ENCODE peak calls at places on chromosomes 16 and 17, in five cellular contexts. A is CD8-positive, alpha-beta T cell; D is fibroblast of lung; F is ovary; M is transverse colon. T is an unnamed sample.
A peak's percentile ranks its signal among the peaks of the same experiment; 100 is the strongest.

GRCh38 chr16:3459401-3460090 is 16.1 kb downstream of the NAA60 start:
- DNase-seq in A (no peak), D (no peak), F (peak; percentile 5), M (no peak), T (no peak)

GRCh38 chr16:26598989-26599785 is 467.5 kb upstream of the C16orf82 start:
- DNase-seq in A (no peak), D (no peak), F (no peak), M (no peak), T (no peak)

GRCh38 chr16:68273459-68273858 is 9.1 kb downstream of the SLC7A6 start:
- DNase-seq in A (no peak), D (no peak), F (no peak), M (no peak), T (peak; percentile 29)

GRCh38 chr17:40996829-40997228 is 2.9 kb upstream of the KRTAP3-3 start:
- DNase-seq in A (no peak), D (no peak), F (no peak), M (no peak), T (no peak)

GRCh38 chr16:86951831-86952598 is 365.2 kb downstream of the C16orf95 start:
- DNase-seq in A (no peak), D (peak; percentile 98), F (no peak), M (no peak), T (peak; percentile 14)

GRCh38 chr17:73485130-73485529 is 159.1 kb downstream of the SDK2 start:
- DNase-seq in A (no peak), D (no peak), F (no peak), M (no peak), T (no peak)

GRCh38 chr17:72119963-72120877 is 600 bp upstream of the SOX9 start:
- DNase-seq in A (no peak), D (peak; percentile 90), F (no peak), M (peak; percentile 53), T (peak; percentile 70)

GRCh38 chr17:67974598-67975066 is 21.6 kb downstream of the C17orf58 start:
- DNase-seq in A (no peak), D (no peak), F (no peak), M (no peak), T (no peak)

GRCh38 chr17:47704116-47704515 is 10.2 kb downstream of the TBKBP1 start:
- DNase-seq in A (no peak), D (no peak), F (peak; percentile 19), M (peak; percentile 29), T (no peak)

GRCh38 chr17:66283971-66284370 is 18.4 kb upstream of the PRKCA start:
- DNase-seq in A (no peak), D (no peak), F (no peak), M (no peak), T (no peak)

GRCh38 chr16:83992624-83993023 is 24.6 kb downstream of the NECAB2 start:
- DNase-seq in A (no peak), D (peak; percentile 69), F (no peak), M (no peak), T (peak; percentile 21)

GRCh38 chr17:16439867-16440351 is 24.5 kb downstream of the TRPV2 start:
- DNase-seq in A (no peak), D (no peak), F (no peak), M (no peak), T (peak; percentile 55)

GRCh38 chr17:63955232-63955631 is 17.5 kb downstream of the SCN4A start:
- DNase-seq in A (no peak), D (no peak), F (no peak), M (no peak), T (no peak)

GRCh38 chr16:85358704-85359146 is 246.5 kb upstream of the CIBAR2 start:
- DNase-seq in A (no peak), D (no peak), F (no peak), M (no peak), T (no peak)

GRCh38 chr17:56917559-56918296 is 3.9 kb upstream of the TRIM25 start:
- DNase-seq in A (no peak), D (peak; percentile 41), F (no peak), M (no peak), T (no peak)

GRCh38 chr17:58595194-58595792 is 80.9 kb upstream of the MTMR4 start:
- DNase-seq in A (no peak), D (no peak), F (no peak), M (no peak), T (no peak)

GRCh38 chr17:63544467-63545301 is 5.6 kb upstream of the DCAF7 start:
- DNase-seq in A (no peak), D (no peak), F (no peak), M (no peak), T (no peak)

GRCh38 chr17:81977211-81978091 is at the start of gene ASPSCR1:
- DNase-seq in A (peak; percentile 88), D (peak; percentile 91), F (peak; percentile 94), M (peak; percentile 94), T (peak; percentile 63)

GRCh38 chr17:35668807-35669206 is 62.6 kb upstream of the RASL10B start:
- DNase-seq in A (no peak), D (peak; percentile 20), F (no peak), M (no peak), T (no peak)

GRCh38 chr17:29141484-29141835 is 38.7 kb downstream of the MYO18A start:
- DNase-seq in A (no peak), D (no peak), F (no peak), M (no peak), T (no peak)

GRCh38 chr17:29145289-29146058 is 34.7 kb downstream of the MYO18A start:
- DNase-seq in A (peak; percentile 61), D (peak; percentile 83), F (no peak), M (peak; percentile 71), T (peak; percentile 70)

GRCh38 chr17:29146369-29146972 is 33.7 kb downstream of the MYO18A start:
- DNase-seq in A (no peak), D (no peak), F (no peak), M (no peak), T (no peak)

GRCh38 chr17:29140631-29141483 is 39.3 kb downstream of the MYO18A start:
- DNase-seq in A (peak; percentile 52), D (peak; percentile 49), F (no peak), M (no peak), T (no peak)

GRCh38 chr17:29143894-29144293 is 36.3 kb downstream of the MYO18A start:
- DNase-seq in A (no peak), D (no peak), F (no peak), M (no peak), T (no peak)
- TF ChIP-seq CTCF in A (no peak), D (peak; percentile 58), F (no peak), M (peak; percentile 5), T (peak; percentile 39)

GRCh38 chr17:42125565-42125964 is 3.0 kb downstream of the HSPB9 start:
- DNase-seq in A (no peak), D (no peak), F (no peak), M (no peak), T (no peak)

GRCh38 chr17:42121066-42121769 is at the start of gene KAT2A:
- DNase-seq in A (peak; percentile 73), D (peak; percentile 75), F (peak; percentile 82), M (peak; percentile 88), T (peak; percentile 69)

GRCh38 chr17:42126836-42127235 is 4.2 kb downstream of the HSPB9 start:
- DNase-seq in A (no peak), D (no peak), F (no peak), M (no peak), T (no peak)

GRCh38 chr17:42122371-42123303 is at the start of gene HSPB9:
- DNase-seq in A (no peak), D (no peak), F (peak; percentile 72), M (peak; percentile 86), T (peak; percentile 58)

GRCh38 chr17:42124256-42124655 is 1.7 kb downstream of the HSPB9 start:
- DNase-seq in A (no peak), D (no peak), F (no peak), M (no peak), T (no peak)
- H3K36me3 ChIP-seq in A (peaks cover 38% of the 10 kb centered on the region), D (peaks cover 14% of the 10 kb centered on the region), F (no peaks in the 10 kb centered on the region), M (no peaks in the 10 kb centered on the region), T (peaks cover 16% of the 10 kb centered on the region)

DNA sequence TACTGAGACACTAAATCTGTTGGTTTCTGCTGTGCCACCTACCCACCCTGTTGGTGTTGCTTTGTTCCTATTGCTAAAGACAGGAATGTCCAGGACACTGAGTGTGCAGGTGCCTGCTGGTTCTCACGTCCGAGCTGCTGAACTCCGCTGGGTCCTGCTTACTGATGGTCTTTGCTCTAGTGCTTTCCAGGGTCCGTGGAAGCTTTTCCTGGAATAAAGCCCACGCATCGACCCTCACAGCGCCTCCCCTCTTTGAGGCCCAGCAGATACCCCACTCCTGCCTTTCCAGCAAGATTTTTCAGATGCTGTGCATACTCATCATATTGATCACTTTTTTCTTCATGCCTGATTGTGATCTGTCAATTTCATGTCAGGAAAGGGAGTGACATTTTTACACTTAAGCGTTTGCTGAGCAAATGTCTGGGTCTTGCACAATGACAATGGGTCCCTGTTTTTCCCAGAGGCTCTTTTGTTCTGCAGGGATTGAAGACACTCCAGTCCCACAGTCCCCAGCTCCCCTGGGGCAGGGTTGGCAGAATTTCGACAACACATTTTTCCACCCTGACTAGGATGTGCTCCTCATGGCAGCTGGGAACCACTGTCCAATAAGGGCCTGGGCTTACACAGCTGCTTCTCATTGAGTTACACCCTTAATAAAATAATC is 14.6 kb downstream of the STH start:
- DNase-seq in A (no peak), D (peak; percentile 59), F (no peak), M (no peak), T (no peak)
- TF ChIP-seq CTCF in A (no peak), D (no peak), F (no peak), M (no peak), T (no peak)

GRCh38 chr17:2179615-2180295 is 123.8 kb downstream of the SMG6 start:
- DNase-seq in A (no peak), D (peak; percentile 100), F (peak; percentile 93), M (peak; percentile 67), T (no peak)
- H3K36me3 ChIP-seq in A (peaks cover 14% of the 10 kb centered on the region), D (no peaks in the 10 kb centered on the region), F (no peaks in the 10 kb centered on the region), M (no peaks in the 10 kb centered on the region), T (no peaks in the 10 kb centered on the region)

DNA sequence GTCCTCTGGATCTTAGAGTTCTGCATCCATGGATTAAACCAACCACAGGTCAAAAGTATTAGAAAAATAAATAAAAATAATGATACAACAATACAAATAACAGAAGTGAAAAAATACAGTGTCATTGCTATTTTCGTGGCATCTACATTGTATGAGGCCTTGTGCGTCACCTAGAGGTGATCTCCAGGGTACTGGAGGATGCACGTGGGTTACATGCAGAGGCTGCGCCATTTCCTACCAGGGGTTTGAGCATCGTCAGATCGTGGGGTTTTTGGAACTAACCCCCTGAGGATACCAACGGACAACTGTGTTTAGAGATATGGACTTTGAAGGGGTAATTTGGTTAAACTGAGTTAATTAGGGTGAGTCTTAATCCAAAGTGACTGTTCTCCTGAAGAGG is 224.7 kb downstream of the ENGASE start:
- DNase-seq in A (no peak), D (no peak), F (no peak), M (no peak), T (no peak)
- TF ChIP-seq CTCF in A (no peak), D (no peak), F (no peak), M (no peak), T (no peak)